ENCODE peak calls at places on chromosomes 5 and 9, in nine cellular contexts. V, I, L, J, A, B, C, O and H are unnamed samples.

GRCh38 chr5:164013077-164013670 is 507.8 kb downstream of the MAT2B start:
- DNase-seq in V (peak), I (peak), L (peak), J (peak), A (peak), B (peak), C (peak), O (peak), H (peak)

GRCh38 chr9:10661376-10661775 is 48.6 kb upstream of the PTPRD start:
- DNase-seq in V (peak), I (no peak), L (no peak), J (peak), A (no peak), B (no peak), C (no peak), O (no peak), H (no peak)

GRCh38 chr9:80004687-80005086 is 432.9 kb downstream of the TLE4 start:
- DNase-seq in V (peak), I (no peak), L (no peak), J (no peak), A (no peak), B (no peak), C (no peak), O (peak), H (no peak)

GRCh38 chr9:128142596-128142995 is 6.7 kb upstream of the LCN2 start:
- DNase-seq in V (no peak), I (no peak), L (no peak), J (no peak), A (no peak), B (no peak), C (no peak), O (no peak), H (no peak)

GRCh38 chr9:137164370-137165249 is 5.2 kb downstream of the LRRC26 start:
- DNase-seq in V (no peak), I (no peak), L (no peak), J (no peak), A (no peak), B (no peak), C (no peak), O (no peak), H (no peak)

GRCh38 chr9:35338086-35338485 is 151.8 kb upstream of the RUSC2 start:
- DNase-seq in V (no peak), I (no peak), L (no peak), J (no peak), A (no peak), B (no peak), C (no peak), O (no peak), H (no peak)

GRCh38 chr5:64166201-64166959 is 737 bp downstream of the RNF180 start:
- DNase-seq in V (peak), I (no peak), L (peak), J (no peak), A (no peak), B (peak), C (peak), O (no peak), H (no peak)

GRCh38 chr9:111754800-111755199 is 39.9 kb downstream of the SHOC1 start:
- DNase-seq in V (no peak), I (no peak), L (no peak), J (no peak), A (no peak), B (no peak), C (no peak), O (no peak), H (no peak)

GRCh38 chr5:1033606-1034420 is 25.2 kb downstream of the NKD2 start:
- DNase-seq in V (no peak), I (no peak), L (no peak), J (no peak), A (no peak), B (no peak), C (no peak), O (no peak), H (no peak)

GRCh38 chr5:80967500-80968181 is 7.5 kb downstream of the RASGRF2 start:
- DNase-seq in V (peak), I (no peak), L (no peak), J (peak), A (peak), B (no peak), C (peak), O (peak), H (no peak)

GRCh38 chr9:127349483-127350127 is 47.4 kb upstream of the SLC2A8 start:
- DNase-seq in V (no peak), I (no peak), L (peak), J (no peak), A (no peak), B (no peak), C (no peak), O (peak), H (peak)

GRCh38 chr5:36152324-36153298 is 700 bp downstream of the SKP2 start:
- DNase-seq in V (peak), I (no peak), L (peak), J (peak), A (peak), B (peak), C (no peak), O (no peak), H (no peak)

GRCh38 chr9:106892632-106893031 is 29.7 kb downstream of the ZNF462 start:
- DNase-seq in V (peak), I (no peak), L (no peak), J (peak), A (peak), B (no peak), C (peak), O (no peak), H (no peak)

GRCh38 chr9:109780453-109781033 is 545 bp downstream of the PALM2AKAP2 start:
- DNase-seq in V (peak), I (no peak), L (no peak), J (peak), A (no peak), B (no peak), C (no peak), O (no peak), H (no peak)

GRCh38 chr5:178786859-178787499 is 56.5 kb upstream of the ZNF354A start:
- DNase-seq in V (peak), I (no peak), L (no peak), J (peak), A (peak), B (no peak), C (peak), O (no peak), H (no peak)

GRCh38 chr9:89277454-89277853 is 33.5 kb upstream of the CKS2 start:
- DNase-seq in V (no peak), I (no peak), L (no peak), J (peak), A (peak), B (no peak), C (no peak), O (peak), H (no peak)

GRCh38 chr9:2234371-2234893 is 219.3 kb downstream of the SMARCA2 start:
- DNase-seq in V (peak), I (no peak), L (no peak), J (no peak), A (no peak), B (peak), C (peak), O (no peak), H (no peak)

GRCh38 chr5:171946382-171946781 is 60.1 kb downstream of the FBXW11 start:
- DNase-seq in V (no peak), I (no peak), L (no peak), J (no peak), A (no peak), B (no peak), C (no peak), O (no peak), H (no peak)

GRCh38 chr5:135133698-135134515 is 99.9 kb upstream of the PITX1 start:
- DNase-seq in V (no peak), I (no peak), L (no peak), J (no peak), A (no peak), B (no peak), C (no peak), O (no peak), H (no peak)

GRCh38 chr9:4228142-4228541 is 71.7 kb downstream of the GLIS3 start:
- DNase-seq in V (no peak), I (no peak), L (no peak), J (no peak), A (no peak), B (no peak), C (no peak), O (no peak), H (no peak)

GRCh38 chr9:123656565-123656964 is 273.4 kb downstream of the DENND1A start:
- DNase-seq in V (peak), I (no peak), L (no peak), J (no peak), A (no peak), B (no peak), C (no peak), O (no peak), H (no peak)

GRCh38 chr5:3027185-3027865 is 275.8 kb upstream of the IRX2 start:
- DNase-seq in V (no peak), I (no peak), L (no peak), J (no peak), A (no peak), B (no peak), C (no peak), O (no peak), H (no peak)

GRCh38 chr5:75214409-75214808 is 22.3 kb downstream of the ANKRD31 start:
- DNase-seq in V (no peak), I (no peak), L (no peak), J (no peak), A (no peak), B (no peak), C (no peak), O (no peak), H (no peak)

GRCh38 chr5:67315082-67315801 is 118.6 kb upstream of the CD180 start:
- DNase-seq in V (peak), I (no peak), L (no peak), J (peak), A (peak), B (no peak), C (no peak), O (no peak), H (no peak)